ENCODE peak calls at places on chromosome 6, in eight cellular contexts. B is psoas muscle, O is GM23248, S is aorta, H is tibial artery, Q is K562, Z is endodermal cell, D is heart right ventricle. M is an unnamed sample.

GRCh38 chr6:111823831-111824607 is 49.2 kb downstream of the FYN start:
- DNase-seq in B (no peak), O (peak), S (no peak), H (no peak), Q (no peak), Z (no peak), D (no peak), M (no peak)

GRCh38 chr6:169131356-169131755 is 122.3 kb downstream of the THBS2 start:
- DNase-seq in B (no peak), O (peak), S (no peak), H (no peak), Q (no peak), Z (no peak), D (no peak), M (no peak)

GRCh38 chr6:89071036-89071435 is 9.5 kb upstream of the PNRC1 start:
- DNase-seq in B (no peak), O (no peak), S (no peak), H (no peak), Q (no peak), Z (no peak), D (no peak), M (no peak)

GRCh38 chr6:83127258-83127657 is 59.8 kb downstream of the DOP1A start:
- DNase-seq in B (no peak), O (no peak), S (no peak), H (no peak), Q (no peak), Z (no peak), D (no peak), M (no peak)

GRCh38 chr6:43770417-43771209 is 602 bp downstream of the VEGFA start:
- DNase-seq in B (peak), O (peak), S (peak), H (peak), Q (peak), Z (peak), D (peak), M (peak)

GRCh38 chr6:16621002-16621401 is 140.3 kb downstream of the ATXN1 start:
- DNase-seq in B (no peak), O (no peak), S (no peak), H (no peak), Q (no peak), Z (no peak), D (no peak), M (no peak)

GRCh38 chr6:72649032-72649984 is 27.4 kb downstream of the KCNQ5 start:
- DNase-seq in B (no peak), O (peak), S (no peak), H (no peak), Q (no peak), Z (no peak), D (no peak), M (no peak)

GRCh38 chr6:13450628-13451027 is 36.8 kb downstream of the GFOD1 start:
- DNase-seq in B (no peak), O (no peak), S (no peak), H (no peak), Q (no peak), Z (peak), D (no peak), M (no peak)

GRCh38 chr6:148221580-148221979 is 121.1 kb upstream of the SASH1 start:
- DNase-seq in B (no peak), O (peak), S (no peak), H (no peak), Q (no peak), Z (peak), D (no peak), M (no peak)

GRCh38 chr6:62285612-62286469 is at the start of gene KHDRBS2:
- DNase-seq in B (peak), O (peak), S (peak), H (peak), Q (no peak), Z (peak), D (peak), M (no peak)

GRCh38 chr6:81834141-81834621 is 81.7 kb upstream of the TENT5A start:
- DNase-seq in B (no peak), O (peak), S (peak), H (no peak), Q (no peak), Z (no peak), D (peak), M (no peak)

GRCh38 chr6:150301871-150302800 is 66.7 kb upstream of the IYD start:
- DNase-seq in B (no peak), O (peak), S (no peak), H (no peak), Q (peak), Z (no peak), D (no peak), M (no peak)

GRCh38 chr6:6547111-6547879 is 41.2 kb upstream of the LY86 start:
- DNase-seq in B (peak), O (peak), S (peak), H (peak), Q (peak), Z (peak), D (peak), M (peak)

GRCh38 chr6:167450631-167451030 is 125.7 kb downstream of the TTLL2 start:
- DNase-seq in B (no peak), O (no peak), S (no peak), H (no peak), Q (no peak), Z (no peak), D (no peak), M (no peak)

GRCh38 chr6:28240517-28240916 is 11.6 kb downstream of the ZKSCAN4 start:
- DNase-seq in B (no peak), O (no peak), S (no peak), H (no peak), Q (no peak), Z (no peak), D (no peak), M (no peak)

GRCh38 chr6:26568601-26569432 is 27.9 kb upstream of the ABT1 start:
- DNase-seq in B (peak), O (peak), S (peak), H (peak), Q (peak), Z (peak), D (peak), M (peak)

GRCh38 chr6:42745083-42745637 is 743 bp downstream of the TBCC start:
- DNase-seq in B (peak), O (peak), S (peak), H (no peak), Q (peak), Z (peak), D (peak), M (no peak)

GRCh38 chr6:40536442-40536841 is 50.7 kb downstream of the LRFN2 start:
- DNase-seq in B (no peak), O (peak), S (peak), H (no peak), Q (peak), Z (peak), D (no peak), M (no peak)

GRCh38 chr6:108580645-108581044 is 19.9 kb downstream of the FOXO3 start:
- DNase-seq in B (no peak), O (no peak), S (no peak), H (no peak), Q (no peak), Z (no peak), D (no peak), M (no peak)

GRCh38 chr6:108581237-108581931 is 20.7 kb downstream of the FOXO3 start:
- DNase-seq in B (peak), O (peak), S (no peak), H (peak), Q (no peak), Z (no peak), D (no peak), M (peak)

GRCh38 chr6:108584323-108584722 is 23.6 kb downstream of the FOXO3 start:
- DNase-seq in B (no peak), O (no peak), S (no peak), H (no peak), Q (no peak), Z (no peak), D (no peak), M (no peak)

GRCh38 chr6:108582618-108583017 is 21.9 kb downstream of the FOXO3 start:
- DNase-seq in B (no peak), O (no peak), S (no peak), H (no peak), Q (no peak), Z (no peak), D (no peak), M (no peak)

DNA sequence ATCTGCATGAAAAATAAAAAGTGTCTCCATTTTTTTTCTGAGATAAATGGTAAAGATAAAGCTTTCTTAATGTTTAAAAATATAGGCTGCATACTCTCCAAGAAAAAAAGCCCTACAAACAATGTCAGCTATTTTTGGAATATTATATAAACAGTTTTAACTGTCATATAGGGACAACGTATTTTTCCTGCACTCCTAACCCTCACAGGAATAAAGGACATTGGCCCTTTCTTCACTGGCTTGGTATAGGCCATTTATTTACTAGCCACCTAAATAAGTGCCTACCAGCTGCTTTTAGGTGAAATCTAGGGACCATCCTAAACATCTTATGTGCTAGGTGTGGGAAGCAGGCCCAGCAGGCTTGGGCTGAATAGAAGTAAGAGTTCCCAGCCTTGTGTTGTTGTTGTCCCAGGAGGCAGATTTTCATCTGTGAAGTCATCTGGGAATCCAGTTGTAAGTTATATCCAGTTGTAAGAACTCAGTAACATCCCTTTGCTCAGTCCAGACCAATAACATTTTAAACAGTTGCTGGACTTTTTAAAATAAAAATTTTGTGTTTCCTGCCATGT is 21.3 kb downstream of the FOXO3 start:
- DNase-seq in B (no peak), O (peak), S (no peak), H (no peak), Q (no peak), Z (no peak), D (no peak), M (no peak)
- H3K4me3 ChIP-seq in B (no peak), O (peak), S (no peak), H (no peak), Q (no peak), Z (no peak), D (no peak), M (no peak)

GRCh38 chr6:157240059-157240959 is 83.0 kb downstream of the TMEM242 start:
- DNase-seq in B (peak), O (peak), S (peak), H (peak), Q (peak), Z (no peak), D (no peak), M (peak)
- H3K4me3 ChIP-seq in B (peak), O (peak), S (no peak), H (peak), Q (peak), Z (no peak), D (peak), M (no peak)

DNA sequence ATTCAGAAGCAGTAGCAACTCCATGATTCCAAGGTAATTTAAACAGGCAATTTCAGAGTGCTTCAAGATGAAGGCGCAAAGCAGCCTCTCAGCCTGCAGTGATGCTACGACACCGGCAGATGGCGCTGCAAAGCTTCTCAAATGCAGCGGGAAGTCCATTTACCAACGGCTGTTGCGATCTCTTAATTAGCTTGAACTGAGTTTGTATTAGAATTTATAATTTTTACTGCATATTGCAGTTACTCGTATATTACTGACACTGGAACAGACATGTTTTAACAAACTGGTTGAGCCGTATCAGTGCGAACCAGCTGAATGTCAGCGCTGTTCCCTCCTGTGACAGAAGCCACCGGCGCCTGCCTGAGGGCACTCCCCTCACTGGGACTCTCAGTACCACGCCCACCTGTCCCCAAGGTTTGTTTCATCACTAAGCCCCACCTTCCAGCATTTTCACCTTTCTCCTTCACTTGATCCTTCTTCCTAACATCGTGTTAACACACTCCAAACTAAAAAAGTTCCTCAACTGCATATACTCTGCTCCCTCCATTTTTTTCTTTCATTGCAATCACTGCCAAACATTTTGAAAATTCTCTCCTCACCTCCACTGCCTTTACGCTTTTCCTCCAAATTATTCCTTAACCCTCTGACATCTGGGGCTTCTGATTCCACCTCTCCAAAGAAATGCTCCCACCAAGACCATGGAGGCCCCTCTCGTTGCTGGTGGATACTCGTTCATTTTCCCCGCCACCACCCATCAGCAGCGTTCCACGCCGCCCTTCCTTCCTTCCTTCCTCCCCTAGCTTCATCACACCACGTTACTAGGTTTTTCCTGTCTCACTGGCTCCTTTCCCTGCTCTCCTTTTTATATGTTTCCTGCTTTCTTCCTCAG is 14.5 kb downstream of the GNL1 start:
- DNase-seq in B (peak), O (peak), S (peak), H (peak), Q (peak), Z (peak), D (peak), M (peak)
- H3K4me3 ChIP-seq in B (peak), O (peak), S (peak), H (peak), Q (peak), Z (peak), D (peak), M (peak)

DNA sequence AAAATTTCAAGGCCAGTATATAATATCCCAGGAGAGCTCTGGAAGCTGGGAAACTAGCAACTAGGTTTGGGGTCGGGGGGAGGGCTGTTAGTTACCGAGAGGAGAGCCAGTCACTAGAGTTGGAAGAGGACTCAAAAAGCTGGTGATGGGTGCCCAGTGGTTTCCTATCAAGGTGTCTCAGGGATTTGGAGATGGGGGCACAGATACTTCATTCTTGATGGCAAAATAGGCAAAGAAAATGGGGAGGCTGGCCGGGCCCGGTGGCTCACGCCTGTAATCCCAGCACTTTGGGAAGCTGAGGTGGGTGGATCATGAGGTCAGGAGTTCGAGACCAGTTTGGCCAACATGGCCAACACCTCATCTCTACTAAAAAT is 805 bp downstream of the PHF1 start:
- DNase-seq in B (no peak), O (no peak), S (no peak), H (no peak), Q (no peak), Z (no peak), D (no peak), M (no peak)
- H3K4me3 ChIP-seq in B (peak), O (peak), S (peak), H (peak), Q (peak), Z (peak), D (peak), M (peak)

DNA sequence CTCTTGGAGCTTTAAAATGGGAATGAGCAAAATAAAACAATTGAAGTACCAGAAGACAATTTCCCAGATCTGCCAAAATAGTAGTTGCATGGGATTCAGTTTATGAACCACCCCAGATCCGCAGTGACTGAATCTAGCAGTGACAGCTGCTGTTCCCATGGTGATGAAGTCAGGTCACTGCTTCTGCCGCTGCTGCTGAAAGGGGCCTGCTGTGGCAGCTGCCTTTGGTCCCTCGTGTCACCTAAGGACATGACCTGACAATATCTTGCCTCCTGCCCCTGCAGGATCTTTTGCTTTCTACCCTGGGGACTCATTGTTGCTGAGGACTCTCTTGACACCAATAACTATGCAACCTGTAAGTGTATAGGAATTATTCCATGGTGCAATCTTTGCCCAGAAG is 34.3 kb upstream of the OGFRL1 start:
- DNase-seq in B (peak), O (no peak), S (no peak), H (no peak), Q (no peak), Z (peak), D (peak), M (no peak)
- H3K4me3 ChIP-seq in B (no peak), O (no peak), S (no peak), H (no peak), Q (no peak), Z (no peak), D (no peak), M (no peak)

GRCh38 chr6:143449082-143449481 is 1.4 kb downstream of the ADAT2 start:
- DNase-seq in B (no peak), O (no peak), S (no peak), H (no peak), Q (no peak), Z (no peak), D (no peak), M (no peak)
- H3K4me3 ChIP-seq in B (peak), O (peak), S (no peak), H (peak), Q (peak), Z (peak), D (peak), M (peak)

DNA sequence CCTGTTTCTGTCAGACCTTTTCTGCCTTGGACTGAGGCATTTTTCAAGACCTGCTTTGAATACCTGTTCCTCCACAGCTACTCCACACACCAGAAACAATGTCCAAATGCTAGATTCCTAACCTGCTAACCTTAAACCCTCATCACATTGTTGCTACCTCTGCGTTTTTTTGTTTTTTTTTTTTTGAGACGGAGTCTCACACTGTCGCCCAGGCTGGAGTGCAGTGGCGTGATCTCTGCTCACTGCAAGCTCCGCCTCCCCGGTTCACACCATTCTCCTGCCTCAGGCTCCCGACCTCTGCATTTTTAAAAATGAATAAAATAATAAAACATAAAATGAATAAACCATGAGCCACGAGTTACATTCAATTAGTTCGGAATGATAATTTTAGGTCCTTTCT is 1.2 kb downstream of the C6orf89 start:
- DNase-seq in B (no peak), O (no peak), S (no peak), H (no peak), Q (no peak), Z (no peak), D (no peak), M (no peak)
- H3K4me3 ChIP-seq in B (peak), O (peak), S (no peak), H (peak), Q (peak), Z (peak), D (peak), M (peak)

GRCh38 chr6:31366693-31367470 is 9.9 kb upstream of the HLA-B start:
- DNase-seq in B (peak), O (peak), S (peak), H (peak), Q (peak), Z (peak), D (peak), M (peak)
- H3K4me3 ChIP-seq in B (peak), O (peak), S (no peak), H (no peak), Q (no peak), Z (no peak), D (peak), M (no peak)